ENCODE peak calls at places on chromosomes 16 and 17, in five cellular contexts. S is NCI-H524 treated with DMSO at 0.1 percent for 48 hours; I is ELF-1; M is CD4-positive, alpha-beta memory T cell; K is anterior cingulate cortex. E is an unnamed sample.

GRCh38 chr17:17300624-17301568 is 2.3 kb upstream of the NT5M start:
- DNase-seq in S (no peak), M (peak), I (peak), K (no peak), E (peak)

GRCh38 chr16:4015275-4015990 is 100.8 kb downstream of the ADCY9 start:
- DNase-seq in S (no peak), I (peak), M (no peak), K (no peak), E (no peak)

GRCh38 chr16:49620158-49620867 is 235.6 kb downstream of the ZNF423 start:
- DNase-seq in M (no peak), K (peak), I (peak), S (no peak), E (no peak)

GRCh38 chr17:45016823-45017222 is 34.6 kb downstream of the DCAKD start:
- DNase-seq in M (no peak), I (peak), K (no peak), S (no peak), E (no peak)

GRCh38 chr16:11497851-11498289 is 88.8 kb downstream of the LITAF start:
- DNase-seq in S (no peak), K (no peak), I (peak), M (no peak), E (no peak)

GRCh38 chr17:17648762-17649161 is 32.5 kb upstream of the RAI1 start:
- DNase-seq in M (no peak), S (no peak), I (no peak), K (no peak), E (no peak)

GRCh38 chr16:72429566-72430160 is 257.7 kb upstream of the PMFBP1 start:
- DNase-seq in S (no peak), M (no peak), I (no peak), K (peak), E (no peak)

GRCh38 chr17:29237476-29238132 is 9.1 kb upstream of the CRYBA1 start:
- DNase-seq in K (no peak), M (no peak), I (no peak), S (no peak), E (no peak)

GRCh38 chr17:78925662-78926555 is 722 bp upstream of the TIMP2 start:
- DNase-seq in M (no peak), K (peak), I (peak), S (no peak), E (no peak)

GRCh38 chr16:78675312-78675711 is 575.9 kb downstream of the WWOX start:
- DNase-seq in S (no peak), M (no peak), K (no peak), I (no peak), E (no peak)

GRCh38 chr16:76696876-76697275 is 419.7 kb downstream of the CNTNAP4 start:
- DNase-seq in I (no peak), S (no peak), M (no peak), K (no peak), E (no peak)

GRCh38 chr17:1762906-1763829 is 1.3 kb downstream of the SERPINF1 start:
- DNase-seq in M (no peak), S (no peak), I (no peak), K (no peak), E (peak)

GRCh38 chr16:19907161-19907992 is 22.7 kb upstream of the GPRC5B start:
- DNase-seq in M (peak), S (no peak), I (peak), K (peak), E (peak)

GRCh38 chr16:88454315-88455057 is 1.4 kb downstream of the ZFPM1 start:
- DNase-seq in I (no peak), S (no peak), M (peak), K (no peak), E (no peak)

GRCh38 chr16:68116256-68116853 is 31.2 kb downstream of the NFATC3 start:
- DNase-seq in M (no peak), I (no peak), K (no peak), S (no peak), E (no peak)

GRCh38 chr17:79612468-79613194 is 1.8 kb upstream of the RBFOX3 start:
- DNase-seq in S (peak), I (peak), M (no peak), K (no peak), E (peak)

GRCh38 chr16:56108724-56109123 is 82.6 kb upstream of the GNAO1 start:
- DNase-seq in S (no peak), M (no peak), I (no peak), K (no peak), E (no peak)

GRCh38 chr16:4260360-4260759 is 12.5 kb downstream of the TFAP4 start:
- DNase-seq in K (no peak), S (no peak), M (no peak), I (no peak), E (no peak)

GRCh38 chr17:50064253-50064991 is 8.5 kb downstream of the ITGA3 start:
- DNase-seq in M (peak), K (no peak), I (peak), S (no peak), E (no peak)

GRCh38 chr17:82920715-82921114 is 80.9 kb upstream of the ZNF750 start:
- DNase-seq in M (no peak), S (no peak), I (no peak), K (no peak), E (no peak)

GRCh38 chr17:4304417-4305027 is 40.7 kb upstream of the ANKFY1 start:
- DNase-seq in K (no peak), S (no peak), M (peak), I (no peak), E (peak)

GRCh38 chr17:78951967-78952551 is 26.9 kb upstream of the TIMP2 start:
- DNase-seq in K (no peak), S (no peak), M (no peak), I (no peak), E (no peak)

GRCh38 chr16:31113420-31114124 is 3.9 kb upstream of the KAT8 start:
- DNase-seq in K (no peak), S (no peak), M (no peak), I (no peak), E (no peak)

GRCh38 chr17:59105852-59106462 is 723 bp downstream of the TRIM37 start:
- DNase-seq in I (no peak), S (peak), M (peak), K (peak), E (peak)

GRCh38 chr17:67558740-67559380 is 158.9 kb upstream of the NOL11 start:
- DNase-seq in I (no peak), S (no peak), K (no peak), M (no peak), E (no peak)

GRCh38 chr16:72932050-72932449 is 115.9 kb downstream of the ZFHX3 start:
- DNase-seq in S (no peak), M (no peak), I (no peak), K (no peak), E (no peak)

GRCh38 chr16:12287796-12288536 is 311.4 kb downstream of the SNX29 start:
- DNase-seq in M (no peak), K (no peak), S (no peak), I (no peak), E (no peak)

GRCh38 chr17:75048396-75048933 is 1.4 kb downstream of the KCTD2 start:
- DNase-seq in M (no peak), I (no peak), S (no peak), K (no peak), E (no peak)

GRCh38 chr17:65277576-65277975 is 140.4 kb downstream of the RGS9 start:
- DNase-seq in K (no peak), I (no peak), S (no peak), M (no peak), E (no peak)

GRCh38 chr17:72751746-72752145 is 340.7 kb downstream of the SLC39A11 start:
- DNase-seq in I (no peak), K (no peak), M (no peak), S (no peak), E (no peak)

GRCh38 chr17:58318627-58319180 is 9.9 kb downstream of the TSPOAP1 start:
- DNase-seq in I (no peak), S (no peak), K (no peak), M (peak), E (peak)

GRCh38 chr17:12357600-12357999 is 308.1 kb upstream of the MYOCD start:
- DNase-seq in K (no peak), S (no peak), I (no peak), M (no peak), E (no peak)

GRCh38 chr17:79627184-79627765 is 16.4 kb upstream of the RBFOX3 start:
- DNase-seq in S (no peak), I (no peak), M (no peak), K (no peak), E (no peak)

GRCh38 chr16:50509521-50510341 is 38.5 kb upstream of the NKD1 start:
- DNase-seq in I (peak), K (no peak), S (no peak), M (no peak), E (peak)

GRCh38 chr16:65658339-65659275 is 536.7 kb upstream of the CDH11 start:
- DNase-seq in S (no peak), M (no peak), I (peak), K (no peak), E (no peak)

GRCh38 chr17:10292057-10292931 is 80.5 kb downstream of the MYH13 start:
- DNase-seq in S (no peak), M (no peak), K (no peak), I (peak), E (no peak)

GRCh38 chr17:82400830-82401229 is 17.3 kb upstream of the HEXD start:
- DNase-seq in M (peak), K (no peak), S (no peak), I (no peak), E (peak)

GRCh38 chr17:81074875-81075274 is 39.9 kb downstream of the BAIAP2 start:
- DNase-seq in M (no peak), K (no peak), S (no peak), I (no peak), E (no peak)

GRCh38 chr16:10037771-10038170 is 144.5 kb downstream of the GRIN2A start:
- DNase-seq in K (no peak), S (peak), I (peak), M (no peak), E (no peak)